ENCODE peak calls at places on chromosomes 11 and 22, in four cellular contexts. D is left ventricle myocardium inferior, X is psoas muscle, U is uterus. P is an unnamed sample.

GRCh38 chr11:47571895-47572294 is 6.5 kb downstream of the PTPMT1 start:
- DNase-seq in D (no peak), X (no peak), U (no peak), P (no peak)

GRCh38 chr11:81916459-81916858 is 817.2 kb downstream of the FAM181B start:
- DNase-seq in D (no peak), X (no peak), U (no peak), P (no peak)

GRCh38 chr22:35098921-35099320 is 33.0 kb downstream of the ISX start:
- DNase-seq in D (no peak), X (no peak), U (no peak), P (no peak)

GRCh38 chr11:104581246-104581980 is 316.8 kb downstream of the CASP12 start:
- DNase-seq in D (no peak), X (no peak), U (no peak), P (no peak)

GRCh38 chr11:70488171-70488570 is 89.8 kb downstream of the CTTN start:
- DNase-seq in D (peak; percentile 5), X (peak; percentile 15), U (no peak), P (no peak)

GRCh38 chr22:19206287-19206686 is 27.8 kb upstream of the SLC25A1 start:
- DNase-seq in D (no peak), X (peak; percentile 12), U (no peak), P (no peak)

GRCh38 chr22:35547993-35548761 is 7.5 kb downstream of the RASD2 start:
- DNase-seq in D (no peak), X (no peak), U (no peak), P (no peak)

GRCh38 chr22:29330753-29331152 is 15.3 kb upstream of the RASL10A start:
- DNase-seq in D (no peak), X (peak; percentile 87), U (peak; percentile 82), P (no peak)

GRCh38 chr22:30370681-30371080 is 13.9 kb downstream of the CCDC157 start:
- DNase-seq in D (no peak), X (no peak), U (no peak), P (no peak)

GRCh38 chr11:108220721-108221346 is 1.6 kb downstream of the NPAT start:
- DNase-seq in D (no peak), X (no peak), U (no peak), P (no peak)

DNA sequence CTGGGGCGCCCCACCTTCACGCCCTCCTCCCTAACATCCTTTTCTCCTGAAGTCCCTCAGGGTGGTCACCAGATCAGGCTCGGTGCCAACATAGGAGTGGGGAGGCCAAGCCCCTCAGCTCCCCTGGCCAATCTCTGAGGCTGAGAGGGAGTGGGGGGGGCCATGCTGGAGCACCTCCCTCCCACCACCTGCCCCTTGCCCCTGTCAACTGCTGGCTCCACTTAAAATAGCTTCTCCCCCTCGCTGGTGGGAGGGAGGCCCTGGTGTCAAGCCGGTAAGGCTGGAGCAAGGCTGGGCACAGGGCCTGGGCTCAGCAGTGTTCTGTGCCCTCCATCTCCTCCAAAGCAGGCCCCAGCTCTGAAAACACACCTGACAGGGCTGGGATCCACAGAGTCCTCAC is 4.9 kb downstream of the PLXNB2 start:
- DNase-seq in D (no peak), X (no peak), U (peak; percentile 51), P (no peak)
- H3K4me3 ChIP-seq in D (peak overlapping the region; percentile 30), X (no peak overlapping the region), U (no peak overlapping the region), P (no peak overlapping the region)

GRCh38 chr11:746289-747175 is 732 bp upstream of the TALDO1 start:
- DNase-seq in D (no peak), X (no peak), U (no peak), P (no peak)

GRCh38 chr11:748007-748359 is 719 bp downstream of the TALDO1 start:
- DNase-seq in D (no peak), X (peak; percentile 66), U (no peak), P (no peak)

GRCh38 chr11:747176-748006 is at the start of gene TALDO1:
- DNase-seq in D (peak; percentile 93), X (peak; percentile 96), U (peak; percentile 86), P (peak; percentile 56)

GRCh38 chr11:742156-742546 is 5.1 kb upstream of the TALDO1 start:
- DNase-seq in D (no peak), X (no peak), U (no peak), P (no peak)

GRCh38 chr11:742571-743201 is 4.6 kb upstream of the TALDO1 start:
- DNase-seq in D (no peak), X (no peak), U (no peak), P (no peak)
- H3K4me3 ChIP-seq in D (no peak overlapping the region), X (no peak overlapping the region), U (no peak overlapping the region), P (no peak overlapping the region)

GRCh38 chr11:1674194-1674878 is 22.7 kb upstream of the KRTAP5-6 start:
- DNase-seq in D (no peak), X (no peak), U (no peak), P (no peak)
- H3K4me3 ChIP-seq in D (no peak overlapping the region), X (no peak overlapping the region), U (no peak overlapping the region), P (no peak overlapping the region)

DNA sequence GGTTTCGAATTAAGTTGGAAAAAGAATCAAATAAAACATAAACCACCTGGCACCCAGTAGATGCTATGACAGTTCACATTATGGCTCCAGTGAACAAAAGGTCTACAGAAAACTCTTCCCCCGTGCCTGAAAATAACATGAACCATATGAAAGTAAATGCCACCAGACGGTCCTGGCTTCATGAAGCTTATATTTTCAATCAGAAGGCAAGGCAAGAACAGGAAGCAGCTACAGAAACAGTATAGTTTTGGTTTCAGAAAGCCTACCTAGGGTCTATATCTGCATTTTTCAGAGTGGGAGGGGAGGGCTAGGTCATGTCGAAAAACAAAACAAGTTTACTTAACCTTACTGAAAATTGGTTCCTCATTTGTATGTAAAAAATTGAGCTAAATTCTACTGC is 9.8 kb downstream of the RAB30 start:
- DNase-seq in D (no peak), X (no peak), U (no peak), P (no peak)
- H3K4me3 ChIP-seq in D (no peak overlapping the region), X (no peak overlapping the region), U (no peak overlapping the region), P (no peak overlapping the region)

DNA sequence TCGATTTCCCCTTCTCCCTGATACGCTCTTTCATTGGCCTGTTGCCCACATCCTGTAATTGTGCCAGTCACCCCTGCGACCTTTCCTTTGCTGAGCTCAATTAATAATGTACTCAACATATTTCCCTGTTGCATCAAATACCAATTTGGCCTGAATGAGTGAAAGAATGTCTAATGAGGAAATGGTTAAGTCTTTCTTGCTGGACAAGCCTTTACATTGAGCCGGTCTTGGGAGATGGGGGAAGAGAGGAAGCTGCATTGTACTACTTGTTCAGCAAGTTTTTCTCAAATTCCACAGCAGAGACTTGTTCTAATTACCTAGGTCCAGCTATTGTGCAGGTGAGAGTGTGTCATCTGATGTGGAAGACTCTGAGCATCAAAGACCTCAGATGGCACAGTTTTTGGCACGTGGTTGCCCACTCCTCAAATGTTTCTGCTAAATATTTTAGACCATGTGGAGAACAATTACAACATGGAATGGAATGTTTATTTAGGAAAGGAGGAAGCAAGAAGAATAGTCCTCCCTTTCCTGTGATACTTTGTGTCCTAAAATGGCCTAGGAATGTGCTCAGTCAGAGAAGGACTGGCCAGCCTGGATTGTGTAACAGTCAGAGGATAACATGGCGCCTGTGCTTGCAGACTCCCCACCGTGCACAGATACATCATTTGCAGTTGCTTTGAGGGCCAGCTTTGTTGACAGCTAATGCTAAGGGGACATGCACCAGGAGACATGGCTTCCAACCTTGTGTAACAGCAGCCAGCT is 129.5 kb upstream of the E2F8 start:
- DNase-seq in D (peak; percentile 45), X (peak; percentile 83), U (no peak), P (peak; percentile 15)
- H3K4me3 ChIP-seq in D (no peak overlapping the region), X (no peak overlapping the region), U (no peak overlapping the region), P (no peak overlapping the region)

GRCh38 chr22:36853407-36854099 is 7.3 kb upstream of the NCF4 start:
- DNase-seq in D (peak; percentile 65), X (peak; percentile 84), U (peak; percentile 31), P (no peak)
- H3K4me3 ChIP-seq in D (no peak overlapping the region), X (no peak overlapping the region), U (no peak overlapping the region), P (no peak overlapping the region)

P was measured in astrocyte of the cerebellum.